ENCODE peak calls at places on chromosomes 13 and 19, in ten cellular contexts. One of them, this sample, is unnamed.

GRCh38 chr19:39546599-39546998 is 6.6 kb upstream of the EID2 start:
- DNase-seq in GM12878: no peak
- DNase-seq in stomach: no peak
- DNase-seq in breast epithelium: no peak
- DNase-seq in heart left ventricle: no peak
- DNase-seq in uterus: no peak
- DNase-seq in A549: no peak
- DNase-seq in adrenal gland: no peak
- DNase-seq in sigmoid colon: no peak
- DNase-seq in body of pancreas: no peak
- DNase-seq in this sample: no peak

GRCh38 chr13:52118595-52118994 is 10.3 kb downstream of the NEK5 start:
- DNase-seq in uterus: no peak
- DNase-seq in heart left ventricle: no peak
- DNase-seq in breast epithelium: no peak
- DNase-seq in stomach: no peak
- DNase-seq in GM12878: no peak
- DNase-seq in A549: no peak
- DNase-seq in sigmoid colon: no peak
- DNase-seq in body of pancreas: no peak
- DNase-seq in adrenal gland: no peak
- DNase-seq in this sample: no peak

GRCh38 chr13:112057736-112058518 is 9.0 kb upstream of the SOX1 start:
- DNase-seq in GM12878: no peak
- DNase-seq in sigmoid colon: no peak
- DNase-seq in uterus: no peak
- DNase-seq in breast epithelium: no peak
- DNase-seq in body of pancreas: no peak
- DNase-seq in heart left ventricle: no peak
- DNase-seq in adrenal gland: no peak
- DNase-seq in A549: no peak
- DNase-seq in stomach: no peak
- DNase-seq in this sample: no peak

GRCh38 chr19:42540071-42540553 is 11.8 kb upstream of the CEACAM1 start:
- DNase-seq in breast epithelium: peak; percentile 41
- DNase-seq in heart left ventricle: no peak
- DNase-seq in A549: no peak
- DNase-seq in body of pancreas: no peak
- DNase-seq in GM12878: no peak
- DNase-seq in stomach: peak; percentile 1
- DNase-seq in sigmoid colon: no peak
- DNase-seq in uterus: no peak
- DNase-seq in adrenal gland: peak; percentile 12
- DNase-seq in this sample: no peak

GRCh38 chr13:43981091-43981490 is 101.4 kb downstream of the LACC1 start:
- DNase-seq in heart left ventricle: no peak
- DNase-seq in uterus: no peak
- DNase-seq in adrenal gland: no peak
- DNase-seq in breast epithelium: no peak
- DNase-seq in body of pancreas: no peak
- DNase-seq in A549: no peak
- DNase-seq in GM12878: no peak
- DNase-seq in sigmoid colon: no peak
- DNase-seq in stomach: no peak
- DNase-seq in this sample: no peak

GRCh38 chr13:97369269-97369893 is 64.6 kb upstream of the RAP2A start:
- DNase-seq in stomach: no peak
- DNase-seq in breast epithelium: no peak
- DNase-seq in body of pancreas: no peak
- DNase-seq in sigmoid colon: no peak
- DNase-seq in uterus: no peak
- DNase-seq in A549: no peak
- DNase-seq in heart left ventricle: no peak
- DNase-seq in GM12878: no peak
- DNase-seq in adrenal gland: no peak
- DNase-seq in this sample: no peak

GRCh38 chr19:5567971-5568407 is 236 bp upstream of the TINCR start:
- DNase-seq in uterus: no peak
- DNase-seq in breast epithelium: no peak
- DNase-seq in body of pancreas: no peak
- DNase-seq in adrenal gland: no peak
- DNase-seq in GM12878: no peak
- DNase-seq in sigmoid colon: no peak
- DNase-seq in stomach: no peak
- DNase-seq in A549: no peak
- DNase-seq in heart left ventricle: no peak
- DNase-seq in this sample: no peak

GRCh38 chr19:33434886-33435705 is 61.6 kb downstream of the CEBPG start:
- DNase-seq in breast epithelium: no peak
- DNase-seq in stomach: no peak
- DNase-seq in adrenal gland: no peak
- DNase-seq in A549: no peak
- DNase-seq in heart left ventricle: peak; percentile 4
- DNase-seq in sigmoid colon: peak; percentile 64
- DNase-seq in body of pancreas: no peak
- DNase-seq in uterus: no peak
- DNase-seq in GM12878: no peak
- DNase-seq in this sample: no peak

GRCh38 chr13:53142301-53142700 is 113.7 kb downstream of the OLFM4 start:
- DNase-seq in heart left ventricle: no peak
- DNase-seq in uterus: no peak
- DNase-seq in sigmoid colon: no peak
- DNase-seq in A549: no peak
- DNase-seq in breast epithelium: no peak
- DNase-seq in body of pancreas: no peak
- DNase-seq in GM12878: no peak
- DNase-seq in adrenal gland: no peak
- DNase-seq in stomach: no peak
- DNase-seq in this sample: no peak

GRCh38 chr19:49091391-49092038 is 6.3 kb downstream of the SNRNP70 start:
- DNase-seq in sigmoid colon: no peak
- DNase-seq in body of pancreas: no peak
- DNase-seq in GM12878: no peak
- DNase-seq in stomach: no peak
- DNase-seq in adrenal gland: no peak
- DNase-seq in uterus: no peak
- DNase-seq in breast epithelium: no peak
- DNase-seq in A549: no peak
- DNase-seq in heart left ventricle: no peak
- DNase-seq in this sample: no peak

GRCh38 chr19:15280915-15281683 is 48.9 kb upstream of the EPHX3 start:
- DNase-seq in adrenal gland: peak; percentile 84
- DNase-seq in heart left ventricle: peak; percentile 91
- DNase-seq in stomach: peak; percentile 75
- DNase-seq in GM12878: no peak
- DNase-seq in body of pancreas: peak; percentile 69
- DNase-seq in uterus: peak; percentile 74
- DNase-seq in breast epithelium: peak; percentile 68
- DNase-seq in A549: no peak
- DNase-seq in sigmoid colon: peak; percentile 94
- DNase-seq in this sample: no peak

GRCh38 chr19:39078436-39079200 is 5.5 kb upstream of the ACP7 start:
- DNase-seq in sigmoid colon: no peak
- DNase-seq in A549: peak; percentile 94
- DNase-seq in body of pancreas: no peak
- DNase-seq in heart left ventricle: no peak
- DNase-seq in breast epithelium: no peak
- DNase-seq in uterus: no peak
- DNase-seq in adrenal gland: no peak
- DNase-seq in stomach: no peak
- DNase-seq in GM12878: no peak
- DNase-seq in this sample: no peak

GRCh38 chr13:48769107-48769704 is 115.5 kb downstream of the CYSLTR2 start:
- DNase-seq in body of pancreas: peak; percentile 93
- DNase-seq in heart left ventricle: peak; percentile 79
- DNase-seq in uterus: peak; percentile 83
- DNase-seq in adrenal gland: peak; percentile 84
- DNase-seq in sigmoid colon: peak; percentile 87
- DNase-seq in A549: peak; percentile 34
- DNase-seq in breast epithelium: peak; percentile 62
- DNase-seq in GM12878: peak; percentile 68
- DNase-seq in stomach: peak; percentile 90
- DNase-seq in this sample: peak; percentile 13

GRCh38 chr19:33125929-33126388 is 6.0 kb upstream of the WDR88 start:
- DNase-seq in heart left ventricle: peak; percentile 36
- DNase-seq in stomach: peak; percentile 54
- DNase-seq in A549: peak; percentile 97
- DNase-seq in uterus: peak; percentile 36
- DNase-seq in breast epithelium: no peak
- DNase-seq in adrenal gland: peak; percentile 40
- DNase-seq in sigmoid colon: peak; percentile 74
- DNase-seq in GM12878: peak; percentile 16
- DNase-seq in body of pancreas: peak; percentile 55
- DNase-seq in this sample: no peak

GRCh38 chr19:1270854-1271527 is 1.9 kb downstream of the CIRBP start:
- DNase-seq in heart left ventricle: no peak
- DNase-seq in sigmoid colon: no peak
- DNase-seq in A549: no peak
- DNase-seq in stomach: no peak
- DNase-seq in body of pancreas: no peak
- DNase-seq in adrenal gland: no peak
- DNase-seq in uterus: no peak
- DNase-seq in GM12878: no peak
- DNase-seq in breast epithelium: no peak
- DNase-seq in this sample: no peak

GRCh38 chr19:1269478-1270167 is 491 bp downstream of the CIRBP start:
- DNase-seq in GM12878: no peak
- DNase-seq in uterus: peak; percentile 85
- DNase-seq in heart left ventricle: peak; percentile 94
- DNase-seq in breast epithelium: peak; percentile 86
- DNase-seq in stomach: peak; percentile 86
- DNase-seq in sigmoid colon: peak; percentile 95
- DNase-seq in body of pancreas: peak; percentile 88
- DNase-seq in adrenal gland: peak; percentile 95
- DNase-seq in A549: peak; percentile 64
- DNase-seq in this sample: no peak

GRCh38 chr19:1269065-1269477 is at the start of gene CIRBP:
- DNase-seq in body of pancreas: peak; percentile 100
- DNase-seq in uterus: peak; percentile 100
- DNase-seq in sigmoid colon: peak; percentile 100
- DNase-seq in GM12878: peak; percentile 86
- DNase-seq in stomach: peak; percentile 100
- DNase-seq in A549: peak; percentile 81
- DNase-seq in adrenal gland: peak; percentile 100
- DNase-seq in heart left ventricle: peak; percentile 100
- DNase-seq in breast epithelium: peak; percentile 100
- DNase-seq in this sample: peak; percentile 99

GRCh38 chr19:1271528-1272422 is 2.6 kb downstream of the CIRBP start:
- DNase-seq in stomach: no peak
- DNase-seq in sigmoid colon: peak; percentile 74
- DNase-seq in uterus: peak; percentile 43
- DNase-seq in breast epithelium: no peak
- DNase-seq in adrenal gland: peak; percentile 49
- DNase-seq in GM12878: no peak
- DNase-seq in heart left ventricle: no peak
- DNase-seq in body of pancreas: no peak
- DNase-seq in A549: no peak
- DNase-seq in this sample: no peak

GRCh38 chr19:1270168-1270853 is 1.2 kb downstream of the CIRBP start:
- DNase-seq in heart left ventricle: no peak
- DNase-seq in sigmoid colon: no peak
- DNase-seq in uterus: no peak
- DNase-seq in GM12878: no peak
- DNase-seq in body of pancreas: no peak
- DNase-seq in adrenal gland: no peak
- DNase-seq in A549: no peak
- DNase-seq in breast epithelium: no peak
- DNase-seq in stomach: no peak
- DNase-seq in this sample: no peak
- TF ChIP-seq POLR2A in heart left ventricle: no peak
- TF ChIP-seq POLR2A in sigmoid colon: no peak
- TF ChIP-seq POLR2A in uterus: no peak
- TF ChIP-seq POLR2A in GM12878: no peak
- TF ChIP-seq POLR2A in body of pancreas: no peak
- TF ChIP-seq POLR2A in adrenal gland: no peak
- TF ChIP-seq POLR2A in A549: no peak
- TF ChIP-seq POLR2A in breast epithelium: no peak
- TF ChIP-seq POLR2A in stomach: no peak
- TF ChIP-seq POLR2A in this sample: no peak

GRCh38 chr13:99842379-99842778 is 129.2 kb downstream of the ZIC5 start:
- DNase-seq in uterus: no peak
- DNase-seq in breast epithelium: no peak
- DNase-seq in sigmoid colon: no peak
- DNase-seq in heart left ventricle: no peak
- DNase-seq in A549: no peak
- DNase-seq in GM12878: no peak
- DNase-seq in adrenal gland: no peak
- DNase-seq in stomach: no peak
- DNase-seq in body of pancreas: no peak
- DNase-seq in this sample: no peak
- H3K4me3 ChIP-seq in uterus: no peak overlapping the region
- H3K4me3 ChIP-seq in breast epithelium: no peak overlapping the region
- H3K4me3 ChIP-seq in sigmoid colon: no peak overlapping the region
- H3K4me3 ChIP-seq in heart left ventricle: no peak overlapping the region
- H3K4me3 ChIP-seq in A549: no peak overlapping the region
- H3K4me3 ChIP-seq in GM12878: no peak overlapping the region
- H3K4me3 ChIP-seq in adrenal gland: no peak overlapping the region
- H3K4me3 ChIP-seq in stomach: no peak overlapping the region
- H3K4me3 ChIP-seq in body of pancreas: no peak overlapping the region
- H3K4me3 ChIP-seq in this sample: no peak overlapping the region

DNA sequence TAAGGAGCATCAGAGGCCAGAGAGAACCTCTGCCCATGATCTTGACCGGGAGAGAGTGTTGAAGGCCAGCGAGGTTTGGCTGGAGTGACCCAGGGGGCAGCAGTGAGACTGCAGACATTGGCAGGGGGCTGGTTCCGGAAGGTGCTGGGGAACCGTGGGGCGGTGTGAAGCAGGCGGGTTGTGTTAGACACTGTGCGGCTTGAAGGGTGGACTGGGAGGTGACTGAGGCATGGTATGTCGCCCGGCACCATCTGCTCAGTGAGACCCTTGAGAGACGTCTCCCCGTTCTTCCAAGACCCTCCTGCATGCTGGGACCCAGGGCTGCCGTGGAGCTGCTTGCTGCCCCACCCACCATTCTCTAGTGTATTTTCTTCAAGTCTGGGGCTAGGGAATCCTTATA is 24.6 kb downstream of the CARM1 start:
- DNase-seq in stomach: no peak
- DNase-seq in sigmoid colon: no peak
- DNase-seq in body of pancreas: no peak
- DNase-seq in A549: no peak
- DNase-seq in GM12878: no peak
- DNase-seq in uterus: no peak
- DNase-seq in heart left ventricle: no peak
- DNase-seq in breast epithelium: no peak
- DNase-seq in adrenal gland: no peak
- DNase-seq in this sample: no peak
- H3K4me1 ChIP-seq in stomach: peaks cover 24% of the 10 kb centered on the region
- H3K4me1 ChIP-seq in sigmoid colon: peaks cover 83% of the 10 kb centered on the region
- H3K4me1 ChIP-seq in body of pancreas: peaks cover 48% of the 10 kb centered on the region
- H3K4me1 ChIP-seq in A549: peaks cover 20% of the 10 kb centered on the region
- H3K4me1 ChIP-seq in GM12878: peaks cover 4% of the 10 kb centered on the region
- H3K4me1 ChIP-seq in uterus: peaks cover 5% of the 10 kb centered on the region
- H3K4me1 ChIP-seq in heart left ventricle: no peaks in the 10 kb centered on the region
- H3K4me1 ChIP-seq in breast epithelium: peaks cover 4% of the 10 kb centered on the region
- H3K4me1 ChIP-seq in adrenal gland: peaks cover 25% of the 10 kb centered on the region
- H3K4me1 ChIP-seq in this sample: peaks cover 91% of the 10 kb centered on the region

DNA sequence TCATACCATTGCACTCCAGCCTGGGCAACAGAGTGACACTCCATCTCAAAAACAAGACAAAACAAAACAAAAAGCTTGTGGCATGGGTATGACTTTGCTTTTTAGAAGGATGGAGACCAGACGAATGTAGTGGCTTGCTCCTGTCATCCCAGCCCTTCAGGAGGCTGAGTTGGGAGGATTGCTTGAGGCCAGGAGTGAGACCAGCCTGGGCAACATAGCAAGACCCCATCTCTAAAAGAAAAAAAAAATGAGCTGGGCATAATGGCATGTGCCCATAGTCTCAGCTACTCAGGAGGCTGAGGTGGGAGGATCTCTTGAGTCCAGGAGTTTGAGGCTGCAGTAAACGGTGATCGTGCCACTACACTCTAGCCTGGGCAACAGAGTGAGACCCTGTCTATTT is 16.4 kb upstream of the SELENOW start:
- DNase-seq in adrenal gland: no peak
- DNase-seq in GM12878: no peak
- DNase-seq in heart left ventricle: no peak
- DNase-seq in sigmoid colon: no peak
- DNase-seq in uterus: no peak
- DNase-seq in breast epithelium: no peak
- DNase-seq in stomach: no peak
- DNase-seq in body of pancreas: no peak
- DNase-seq in A549: no peak
- DNase-seq in this sample: no peak
- TF ChIP-seq POLR2A in adrenal gland: no peak
- TF ChIP-seq POLR2A in GM12878: no peak
- TF ChIP-seq POLR2A in heart left ventricle: no peak
- TF ChIP-seq POLR2A in sigmoid colon: no peak
- TF ChIP-seq POLR2A in uterus: no peak
- TF ChIP-seq POLR2A in breast epithelium: no peak
- TF ChIP-seq POLR2A in stomach: no peak
- TF ChIP-seq POLR2A in body of pancreas: no peak
- TF ChIP-seq POLR2A in A549: no peak
- TF ChIP-seq POLR2A in this sample: no peak

This sample was measured in esophagus squamous epithelium.